ENCODE peak calls at places on chromosomes 13 and 19, in ten cellular contexts. Z is MM.1S; P is breast epithelium; D is fibroblast of lung; B is tibial artery; E is CD8-positive, alpha-beta memory T cell; F is naive thymus-derived CD4-positive, alpha-beta T cell; Q is AG04450; G is CD8-positive, alpha-beta T cell; J is SK-N-MC. A is an unnamed sample. For H3K9me3, the result is how much of the 10 kb centered on the place peaks cover.

GRCh38 chr13:35818577-35819165 is 312.5 kb downstream of the DCLK1 start:
- DNase-seq in F (no peak), E (no peak), Q (no peak), B (no peak), Z (peak), G (no peak), P (no peak), J (peak), D (peak), A (peak)

GRCh38 chr13:33352520-33352919 is 67.0 kb upstream of the STARD13 start:
- DNase-seq in Z (no peak), P (no peak), F (no peak), D (no peak), J (no peak), Q (no peak), B (no peak), E (no peak), G (no peak), A (no peak)

GRCh38 chr13:22162889-22163288 is 492.0 kb downstream of the FGF9 start:
- DNase-seq in F (no peak), Q (no peak), Z (peak), E (no peak), J (no peak), P (no peak), D (no peak), G (no peak), B (no peak), A (peak)

GRCh38 chr13:84405286-84405685 is 523.0 kb upstream of the SLITRK1 start:
- DNase-seq in Q (no peak), J (no peak), G (no peak), D (peak), B (no peak), E (no peak), Z (no peak), P (no peak), F (no peak), A (no peak)

GRCh38 chr19:5172859-5173577 is 167.6 kb downstream of the PTPRS start:
- DNase-seq in E (no peak), G (no peak), D (peak), P (no peak), B (peak), F (no peak), Z (no peak), Q (peak), J (peak), A (no peak)

GRCh38 chr13:114007566-114007965 is 33.7 kb upstream of the C13orf46 start:
- DNase-seq in D (no peak), E (no peak), P (no peak), F (no peak), B (peak), G (no peak), Q (no peak), J (no peak), Z (no peak), A (no peak)

GRCh38 chr13:66402071-66402470 is 828.1 kb downstream of the PCDH9 start:
- DNase-seq in F (no peak), P (no peak), J (no peak), Z (no peak), B (no peak), E (no peak), D (peak), Q (no peak), G (no peak), A (no peak)

GRCh38 chr13:37049810-37050209 is 9.7 kb downstream of the SUPT20H start:
- DNase-seq in Q (no peak), E (no peak), F (no peak), G (no peak), B (no peak), P (no peak), D (no peak), Z (no peak), J (no peak), A (no peak)

GRCh38 chr13:99979453-99980200 is 2.0 kb upstream of the ZIC2 start:
- DNase-seq in P (peak), D (no peak), B (no peak), Q (no peak), Z (no peak), F (no peak), J (no peak), G (no peak), E (no peak), A (no peak)

GRCh38 chr13:25192936-25193335 is 20.8 kb upstream of the AMER2 start:
- DNase-seq in F (no peak), D (no peak), Q (no peak), G (no peak), Z (no peak), E (no peak), J (no peak), B (no peak), P (no peak), A (no peak)

GRCh38 chr13:46295531-46296464 is 84.1 kb downstream of the LRRC63 start:
- DNase-seq in Q (peak), P (peak), Z (no peak), J (peak), D (peak), F (no peak), G (peak), B (peak), E (peak), A (peak)

GRCh38 chr13:70729369-70729768 is 621.1 kb upstream of the KLHL1 start:
- DNase-seq in Z (no peak), D (no peak), P (no peak), B (no peak), F (no peak), G (no peak), E (no peak), Q (no peak), J (no peak), A (no peak)

GRCh38 chr19:58218899-58219298 is 9.8 kb upstream of the ZNF544 start:
- DNase-seq in Q (no peak), E (no peak), P (no peak), B (no peak), Z (no peak), F (peak), G (no peak), D (no peak), J (no peak), A (peak)

GRCh38 chr19:58575183-58576041 is 2.3 kb upstream of the MZF1 start:
- DNase-seq in J (no peak), D (peak), G (no peak), Z (peak), F (peak), Q (peak), B (peak), P (peak), E (peak), A (peak)

GRCh38 chr19:17255150-17255621 is 9.4 kb downstream of the USHBP1 start:
- DNase-seq in B (no peak), P (no peak), D (no peak), Q (no peak), F (no peak), G (no peak), E (no peak), Z (no peak), J (no peak), A (peak)

GRCh38 chr13:25971499-25972145 is 80.2 kb downstream of the SHISA2 start:
- DNase-seq in G (peak), J (peak), F (no peak), Z (no peak), D (no peak), Q (no peak), B (no peak), E (peak), P (no peak), A (no peak)

GRCh38 chr19:485122-485521 is 11.2 kb upstream of the MADCAM1 start:
- DNase-seq in Z (no peak), J (no peak), E (no peak), B (no peak), Q (no peak), P (no peak), F (no peak), G (no peak), D (no peak), A (no peak)

GRCh38 chr13:94009696-94010095 is 469.8 kb downstream of the DCT start:
- DNase-seq in D (peak), E (no peak), Z (no peak), Q (no peak), G (no peak), B (no peak), P (no peak), F (no peak), J (no peak), A (no peak)

GRCh38 chr13:74210693-74211393 is 76.6 kb upstream of the KLF12 start:
- DNase-seq in J (peak), G (no peak), F (no peak), B (peak), D (peak), E (no peak), Q (peak), P (no peak), Z (no peak), A (peak)

GRCh38 chr19:41306394-41306793 is 3.6 kb upstream of the CCDC97 start:
- DNase-seq in G (no peak), E (no peak), Q (no peak), Z (no peak), D (no peak), J (no peak), P (no peak), B (no peak), F (no peak), A (no peak)

GRCh38 chr13:28037399-28037798 is 48.9 kb upstream of the URAD start:
- DNase-seq in J (no peak), E (no peak), Q (no peak), Z (no peak), P (no peak), G (no peak), D (no peak), B (no peak), F (no peak), A (no peak)

GRCh38 chr13:112469071-112469745 is 93.1 kb downstream of the SPACA7 start:
- DNase-seq in B (no peak), Z (no peak), J (no peak), Q (no peak), P (no peak), G (no peak), E (no peak), D (no peak), F (no peak), A (no peak)

GRCh38 chr13:37075164-37075563 is 15.7 kb upstream of the SUPT20H start:
- DNase-seq in D (no peak), Z (no peak), E (no peak), Q (no peak), G (no peak), B (no peak), F (no peak), J (no peak), P (no peak), A (no peak)

GRCh38 chr19:14361824-14362223 is 19.4 kb upstream of the ADGRE5 start:
- DNase-seq in Z (no peak), E (peak), F (no peak), G (no peak), J (no peak), B (no peak), Q (no peak), P (no peak), D (no peak), A (no peak)

GRCh38 chr13:30870049-30870884 is 35.8 kb upstream of the MEDAG start:
- DNase-seq in J (peak), G (no peak), D (peak), Z (peak), E (no peak), Q (peak), F (peak), B (peak), P (peak), A (peak)

GRCh38 chr13:31946091-31946770 is 85.3 kb upstream of the FRY start:
- DNase-seq in F (no peak), D (peak), J (no peak), P (no peak), G (no peak), E (no peak), Z (no peak), B (no peak), Q (no peak), A (no peak)

GRCh38 chr13:66994498-66995365 is 235.4 kb downstream of the PCDH9 start:
- DNase-seq in Z (peak), F (no peak), D (no peak), B (no peak), P (no peak), E (no peak), J (no peak), G (no peak), Q (no peak), A (peak)

GRCh38 chr13:31591834-31592233 is 147.5 kb upstream of the RXFP2 start:
- DNase-seq in P (no peak), G (no peak), E (no peak), B (no peak), D (no peak), F (no peak), Q (no peak), Z (no peak), J (no peak), A (no peak)

GRCh38 chr13:98823442-98823841 is 71.0 kb upstream of the SLC15A1 start:
- DNase-seq in G (no peak), Q (no peak), D (no peak), P (no peak), Z (no peak), J (no peak), E (no peak), B (no peak), F (no peak), A (no peak)

GRCh38 chr19:29715695-29716581 is 877 bp upstream of the C19orf12 start:
- DNase-seq in F (no peak), D (no peak), Q (no peak), J (no peak), B (no peak), P (no peak), G (no peak), Z (no peak), E (no peak), A (peak)

GRCh38 chr13:99955747-99956472 is 15.7 kb downstream of the ZIC5 start:
- DNase-seq in Z (no peak), B (no peak), D (peak), E (no peak), F (no peak), P (no peak), Q (no peak), J (no peak), G (no peak), A (no peak)

GRCh38 chr13:29131159-29131558 is 311.0 kb downstream of the MTUS2 start:
- DNase-seq in Q (no peak), J (no peak), G (no peak), F (no peak), P (no peak), Z (no peak), B (no peak), D (no peak), E (no peak), A (no peak)

GRCh38 chr13:108214511-108215383 is 589 bp downstream of the LIG4 start:
- DNase-seq in G (no peak), F (no peak), E (no peak), Q (no peak), B (no peak), J (no peak), D (no peak), P (no peak), Z (no peak), A (no peak)

GRCh38 chr19:41294393-41294792 is 15.6 kb upstream of the CCDC97 start:
- DNase-seq in B (no peak), E (no peak), P (no peak), Q (no peak), D (no peak), Z (no peak), J (no peak), G (no peak), F (no peak), A (no peak)

GRCh38 chr19:38070573-38070972 is 153.4 kb downstream of the DPF1 start:
- DNase-seq in J (no peak), P (no peak), D (peak), Z (no peak), Q (peak), B (no peak), E (no peak), G (no peak), F (no peak), A (no peak)

GRCh38 chr19:3364501-3364858 is 1.9 kb upstream of the NFIC start:
- DNase-seq in J (no peak), Q (no peak), E (no peak), G (no peak), P (no peak), B (no peak), D (no peak), Z (no peak), F (no peak), A (no peak)

GRCh38 chr19:3362217-3362907 is 4.0 kb upstream of the NFIC start:
- DNase-seq in J (no peak), B (no peak), F (no peak), P (no peak), E (no peak), G (no peak), Z (no peak), D (no peak), Q (no peak), A (no peak)

GRCh38 chr19:3365093-3365446 is 1.3 kb upstream of the NFIC start:
- DNase-seq in D (no peak), Q (no peak), B (no peak), J (no peak), Z (no peak), F (no peak), G (no peak), P (no peak), E (no peak), A (no peak)

GRCh38 chr19:3365447-3366103 is 808 bp upstream of the NFIC start:
- DNase-seq in D (peak), G (no peak), F (no peak), Z (no peak), Q (no peak), E (no peak), P (peak), B (peak), J (no peak), A (no peak)

GRCh38 chr19:3363841-3364500 is 2.4 kb upstream of the NFIC start:
- DNase-seq in E (no peak), B (no peak), Q (no peak), G (no peak), D (no peak), Z (no peak), J (no peak), P (no peak), F (no peak), A (no peak)
- H3K9me3 ChIP-seq in E (under half), B (under half), Q (under half), G (under half), D (under half), Z (under half), J (under half), P (under half), F (under half), A (under half)

GRCh38 chr19:44430956-44431355 is 17.3 kb downstream of the ZNF229 start:
- DNase-seq in P (no peak), J (no peak), Z (no peak), D (peak), Q (no peak), G (no peak), B (no peak), F (no peak), E (no peak), A (no peak)
- H3K9me3 ChIP-seq in P (half or more), J (under half), Z (under half), D (under half), Q (half or more), G (under half), B (half or more), F (under half), E (under half), A (under half)

GRCh38 chr19:52120286-52120685 is 19.5 kb downstream of the ZNF616 start:
- DNase-seq in Q (no peak), B (no peak), E (no peak), G (no peak), D (no peak), J (no peak), F (no peak), Z (no peak), P (no peak), A (no peak)
- H3K9me3 ChIP-seq in Q (half or more), B (half or more), E (half or more), G (half or more), D (under half), J (under half), F (half or more), Z (under half), P (half or more), A (under half)

DNA sequence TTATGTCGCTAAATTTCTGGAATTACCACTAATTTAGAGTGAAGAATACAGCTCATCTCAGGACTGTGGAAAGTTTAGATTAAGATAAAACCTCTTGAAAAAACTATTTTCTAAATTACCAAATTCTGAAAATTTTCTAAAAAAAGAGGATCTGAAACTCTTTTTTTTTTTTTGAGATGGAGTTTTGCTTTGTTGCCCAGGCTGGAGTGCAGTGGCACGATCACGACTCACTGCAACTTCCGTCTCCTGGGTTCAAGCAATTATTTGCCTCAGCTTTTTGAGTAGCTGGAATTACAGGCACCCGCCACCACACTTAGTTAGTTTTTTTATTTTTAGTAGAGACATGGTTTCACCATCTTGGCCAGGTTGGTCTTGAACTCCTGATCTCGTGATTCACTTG is 16.6 kb upstream of the ZNF253 start:
- DNase-seq in Z (no peak), B (no peak), D (no peak), Q (no peak), E (no peak), F (no peak), G (no peak), P (no peak), J (no peak), A (no peak)
- H3K9me3 ChIP-seq in Z (under half), B (under half), D (under half), Q (under half), E (under half), F (under half), G (under half), P (under half), J (under half), A (under half)

DNA sequence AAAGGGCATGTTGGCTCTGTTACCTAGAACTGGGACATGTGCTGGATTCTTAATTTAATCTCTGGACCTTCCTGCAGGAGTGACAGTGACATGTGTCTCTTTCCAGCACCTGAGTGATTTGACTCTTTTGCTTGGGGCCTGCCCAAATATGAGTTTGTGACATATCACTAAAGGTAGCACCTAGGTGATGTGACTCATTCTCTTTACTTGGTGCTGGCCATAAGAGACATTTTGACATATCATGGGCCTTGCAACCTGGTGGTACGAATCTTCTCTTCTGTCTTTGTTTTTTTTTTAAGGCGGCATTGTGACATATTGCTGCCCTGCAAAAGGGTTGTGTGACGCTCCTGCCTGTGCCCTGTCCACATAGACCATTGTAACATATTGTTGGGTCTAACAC is 65.9 kb upstream of the ZNF43 start:
- DNase-seq in Q (no peak), J (no peak), B (no peak), Z (no peak), G (no peak), P (no peak), E (no peak), F (no peak), D (no peak), A (no peak)
- H3K9me3 ChIP-seq in Q (under half), J (under half), B (under half), Z (under half), G (under half), P (half or more), E (under half), F (under half), D (under half), A (under half)

DNA sequence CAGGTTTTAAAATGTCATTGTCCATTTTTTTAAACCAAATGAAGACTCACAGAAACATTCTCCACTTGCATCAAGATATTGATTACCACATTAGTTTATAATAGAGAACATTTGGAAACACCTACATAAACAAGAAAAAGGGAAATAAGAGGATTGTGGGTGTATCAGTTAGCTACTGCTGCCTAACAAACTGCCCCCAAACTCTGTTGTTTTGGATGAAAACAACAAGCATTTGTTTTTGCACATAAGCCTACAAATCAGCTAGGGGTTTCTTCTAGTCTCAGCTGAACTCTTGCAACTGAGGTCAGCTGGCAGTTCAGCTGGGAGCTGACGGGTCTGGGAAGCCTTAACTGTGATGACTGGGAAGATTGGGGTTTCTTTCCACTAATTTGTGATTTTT is 464.4 kb downstream of the COG6 start:
- DNase-seq in D (no peak), Q (no peak), B (no peak), G (no peak), P (no peak), E (no peak), J (no peak), F (no peak), Z (no peak), A (no peak)
- H3K9me3 ChIP-seq in D (under half), Q (under half), B (under half), G (under half), P (under half), E (under half), J (under half), F (under half), Z (under half), A (under half)

GRCh38 chr13:77918391-77919261 is at the start of gene EDNRB:
- DNase-seq in Q (no peak), B (peak), Z (no peak), F (no peak), E (no peak), D (peak), J (no peak), P (no peak), G (no peak), A (no peak)
- H3K9me3 ChIP-seq in Q (under half), B (under half), Z (under half), F (under half), E (under half), D (under half), J (under half), P (under half), G (under half), A (under half)

DNA sequence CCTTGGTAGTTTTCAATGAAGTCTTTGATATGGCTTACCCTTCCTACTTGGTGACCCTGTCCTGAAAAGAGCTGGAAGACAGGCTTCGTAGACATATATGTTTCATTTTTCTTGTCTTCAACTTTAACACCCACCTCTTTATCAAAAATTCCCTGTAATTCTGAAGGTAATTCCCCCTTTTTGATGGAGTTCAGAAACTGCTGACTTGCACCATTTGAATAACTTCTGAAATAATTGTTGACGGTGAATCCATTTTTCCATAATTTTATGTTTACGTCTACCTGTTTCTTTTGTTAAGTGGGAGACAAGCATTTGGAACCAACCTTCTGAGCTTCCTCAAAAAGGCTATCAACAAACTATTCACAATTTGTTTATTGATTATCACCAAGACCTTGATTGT is 14.6 kb upstream of the ZNF177 start:
- DNase-seq in G (no peak), B (no peak), Q (no peak), D (no peak), F (no peak), J (no peak), P (no peak), E (no peak), Z (no peak), A (no peak)
- H3K9me3 ChIP-seq in G (under half), B (half or more), Q (under half), D (under half), F (under half), J (under half), P (half or more), E (half or more), Z (under half), A (under half)